ENCODE peak calls at places on chromosomes 12 and 14, in four cellular contexts. H, N, B and K are unnamed samples.

GRCh38 chr12:26426652-26427051 is 231.3 kb downstream of the SSPN start:
- DNase-seq in N (no peak), H (no peak), B (no peak), K (no peak)

GRCh38 chr12:8681129-8681902 is 16.5 kb upstream of the RIMKLB start:
- DNase-seq in H (no peak), N (no peak), B (peak), K (peak)

GRCh38 chr14:76953196-76953945 is 75.1 kb downstream of the IRF2BPL start:
- DNase-seq in N (no peak), B (peak), H (no peak), K (no peak)

GRCh38 chr14:58560208-58560607 is 77.6 kb upstream of the DACT1 start:
- DNase-seq in N (no peak), H (no peak), B (peak), K (peak)

GRCh38 chr12:91636721-91637120 is 454.1 kb upstream of the DCN start:
- DNase-seq in H (no peak), B (no peak), N (no peak), K (no peak)

GRCh38 chr14:25381498-25381897 is 331.6 kb upstream of the STXBP6 start:
- DNase-seq in B (no peak), N (no peak), H (peak), K (peak)

GRCh38 chr14:29462271-29462670 is 465.4 kb downstream of the PRKD1 start:
- DNase-seq in H (peak), N (no peak), B (no peak), K (no peak)

GRCh38 chr12:3341594-3341993 is 149.4 kb upstream of the PRMT8 start:
- DNase-seq in N (no peak), H (no peak), B (no peak), K (no peak)

GRCh38 chr12:69056743-69057515 is 124.0 kb upstream of the CPM start:
- DNase-seq in N (no peak), H (no peak), B (peak), K (no peak)

GRCh38 chr12:58593557-58594304 is 326.6 kb downstream of the LRIG3 start:
- DNase-seq in B (no peak), H (no peak), N (no peak), K (no peak)

GRCh38 chr14:55794655-55795583 is 214.9 kb downstream of the KTN1 start:
- DNase-seq in N (no peak), B (peak), H (no peak), K (no peak)

GRCh38 chr12:25254271-25254880 is 3.6 kb upstream of the KRAS start:
- DNase-seq in H (no peak), N (no peak), B (peak), K (no peak)

GRCh38 chr12:75334384-75335030 is at the start of gene GLIPR1L1:
- DNase-seq in B (peak), H (peak), N (peak), K (peak)

GRCh38 chr12:42420385-42420784 is 94.4 kb downstream of the PPHLN1 start:
- DNase-seq in N (no peak), B (no peak), H (no peak), K (no peak)

GRCh38 chr14:33524244-33524643 is 426.6 kb downstream of the EGLN3 start:
- DNase-seq in H (no peak), N (no peak), B (no peak), K (no peak)

GRCh38 chr14:76355771-76356170 is 20.2 kb upstream of the ESRRB start:
- DNase-seq in N (no peak), B (no peak), H (no peak), K (no peak)

GRCh38 chr14:74495356-74495755 is 1.8 kb downstream of the ISCA2 start:
- DNase-seq in H (no peak), N (no peak), B (peak), K (no peak)

GRCh38 chr12:105278043-105278697 is 42.2 kb upstream of the APPL2 start:
- DNase-seq in N (no peak), B (no peak), H (no peak), K (no peak)

GRCh38 chr14:76051717-76052459 is 66.3 kb downstream of the IFT43 start:
- DNase-seq in N (no peak), H (no peak), B (no peak), K (no peak)

GRCh38 chr14:105891221-105891602 is 364.8 kb downstream of the TMEM121 start:
- DNase-seq in H (no peak), N (no peak), B (no peak), K (no peak)

GRCh38 chr12:4767181-4767580 is 47.0 kb downstream of the GALNT8 start:
- DNase-seq in H (no peak), N (no peak), B (no peak), K (no peak)

GRCh38 chr14:30692669-30693068 is 70.5 kb downstream of the SCFD1 start:
- DNase-seq in N (no peak), B (no peak), H (no peak), K (no peak)

GRCh38 chr14:24084439-24084838 is 9.7 kb upstream of the PCK2 start:
- DNase-seq in N (no peak), H (no peak), B (no peak), K (no peak)

GRCh38 chr14:81164167-81164774 is 56.5 kb downstream of the GTF2A1 start:
- DNase-seq in H (peak), B (peak), N (peak), K (no peak)

GRCh38 chr12:94059394-94060368 is 88.7 kb upstream of the PLXNC1 start:
- DNase-seq in N (no peak), H (no peak), B (no peak), K (no peak)

GRCh38 chr12:63889721-63890509 is 45.4 kb downstream of the SRGAP1 start:
- DNase-seq in N (no peak), B (no peak), H (no peak), K (no peak)

GRCh38 chr12:68733661-68734071 is 12.3 kb upstream of the SLC35E3 start:
- DNase-seq in H (no peak), B (peak), N (no peak), K (no peak)

GRCh38 chr12:104498211-104498801 is 41.6 kb downstream of the CHST11 start:
- DNase-seq in H (no peak), N (no peak), B (peak), K (no peak)

GRCh38 chr14:24251880-24252288 is 9.5 kb upstream of the TINF2 start:
- DNase-seq in H (no peak), N (no peak), B (peak), K (no peak)

GRCh38 chr12:113088037-113088436 is 31.5 kb downstream of the DTX1 start:
- DNase-seq in B (no peak), N (no peak), H (no peak), K (no peak)

GRCh38 chr14:95675486-95675885 is 10.7 kb upstream of the TCL1B start:
- DNase-seq in B (no peak), H (no peak), N (no peak), K (no peak)

GRCh38 chr12:25884024-25884919 is 74.2 kb upstream of the RASSF8 start:
- DNase-seq in H (no peak), N (no peak), B (no peak), K (no peak)

GRCh38 chr14:95294834-95295599 is 24.7 kb downstream of the CLMN start:
- DNase-seq in B (peak), H (peak), N (no peak), K (peak)